ENCODE peak calls at places on chromosomes 2 and 18, in six cellular contexts. G is endothelial cell of umbilical vein, L is GM23338, I is sigmoid colon, C is spleen, Y is HCT116. Q is an unnamed sample.

GRCh38 chr18:80009661-80010550 is 21.5 kb upstream of the TXNL4A start:
- DNase-seq in Y (peak; percentile 75), L (no peak), I (peak; percentile 97), C (no peak), G (peak; percentile 38), Q (peak; percentile 28)

GRCh38 chr2:38533180-38533579 is 69.5 kb downstream of the HNRNPLL start:
- DNase-seq in C (peak; percentile 83), Y (no peak), G (no peak), L (no peak), I (peak; percentile 79), Q (no peak)

GRCh38 chr18:75904416-75904815 is 476.9 kb upstream of the SMIM21 start:
- DNase-seq in G (no peak), L (no peak), C (no peak), I (no peak), Y (no peak), Q (no peak)

GRCh38 chr18:69158949-69159348 is 241.7 kb upstream of the DOK6 start:
- DNase-seq in L (no peak), C (no peak), Y (no peak), I (no peak), G (no peak), Q (no peak)

GRCh38 chr2:219429958-219430586 is 4.6 kb upstream of the SPEG start:
- DNase-seq in G (no peak), I (peak; percentile 73), L (no peak), C (no peak), Y (no peak), Q (no peak)

GRCh38 chr2:85656468-85656867 is 11.5 kb downstream of the SFTPB start:
- DNase-seq in C (no peak), G (no peak), L (no peak), Y (no peak), I (no peak), Q (no peak)

GRCh38 chr2:145752091-145752806 is 1232.3 kb upstream of the ZEB2 start:
- DNase-seq in I (no peak), C (no peak), G (peak; percentile 85), Y (peak; percentile 50), L (peak; percentile 79), Q (no peak)

GRCh38 chr2:171811229-171811628 is 82.8 kb downstream of the SLC25A12 start:
- DNase-seq in C (no peak), I (no peak), L (peak; percentile 48), G (peak; percentile 61), Y (peak; percentile 8), Q (no peak)

DNA sequence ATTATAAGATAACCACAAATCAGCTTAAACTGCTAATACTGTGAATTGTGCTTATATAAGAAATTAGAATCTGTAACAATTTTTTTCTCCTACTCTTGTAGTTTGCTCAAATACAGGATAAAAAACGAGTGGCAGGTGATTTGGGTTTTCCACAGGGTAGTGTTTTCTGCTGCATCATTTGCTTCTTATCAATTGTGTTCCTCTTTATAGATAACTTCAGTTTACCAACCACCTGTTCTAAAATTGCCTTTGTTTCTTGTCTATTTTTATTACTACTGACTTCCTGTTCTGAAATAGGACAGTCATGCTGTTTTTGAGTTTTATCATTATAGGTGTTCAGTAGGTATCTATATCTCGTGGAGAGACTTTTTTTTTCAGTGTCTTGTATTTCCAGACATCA is 56.9 kb downstream of the MFSD6 start:
- DNase-seq in L (no peak), C (no peak), G (no peak), I (no peak), Y (no peak), Q (no peak)
- H3K4me1 ChIP-seq in L (no peaks in the 10 kb centered on the region), C (peaks cover 44% of the 10 kb centered on the region), G (peaks cover 9% of the 10 kb centered on the region), I (peaks cover 36% of the 10 kb centered on the region), Y (peaks cover 40% of the 10 kb centered on the region), Q (peaks cover 36% of the 10 kb centered on the region)

GRCh38 chr18:27869735-27870134 is 307.2 kb downstream of the CDH2 start:
- DNase-seq in C (no peak), Y (no peak), L (no peak), G (no peak), I (no peak), Q (no peak)

GRCh38 chr18:27871731-27872130 is 305.2 kb downstream of the CDH2 start:
- DNase-seq in L (no peak), I (no peak), G (no peak), Y (no peak), C (no peak), Q (no peak)
- TF ChIP-seq POLR2AphosphoS5 in L (no peak), I (no peak), G (no peak), Y (no peak), C (no peak), Q (no peak)

GRCh38 chr2:23557455-23557854 is 172.5 kb downstream of the KLHL29 start:
- DNase-seq in Y (no peak), I (no peak), L (no peak), G (no peak), C (no peak), Q (no peak)
- H3K4me1 ChIP-seq in Y (no peaks in the 10 kb centered on the region), I (peaks cover 28% of the 10 kb centered on the region), L (no peaks in the 10 kb centered on the region), G (no peaks in the 10 kb centered on the region), C (no peaks in the 10 kb centered on the region), Q (peaks cover 10% of the 10 kb centered on the region)

GRCh38 chr2:3242747-3243369 is 134.8 kb downstream of the EIPR1 start:
- DNase-seq in C (no peak), G (no peak), Y (no peak), I (no peak), L (no peak), Q (no peak)
- TF ChIP-seq POLR2AphosphoS5 in C (no peak), G (no peak), Y (no peak), I (no peak), L (no peak), Q (no peak)

DNA sequence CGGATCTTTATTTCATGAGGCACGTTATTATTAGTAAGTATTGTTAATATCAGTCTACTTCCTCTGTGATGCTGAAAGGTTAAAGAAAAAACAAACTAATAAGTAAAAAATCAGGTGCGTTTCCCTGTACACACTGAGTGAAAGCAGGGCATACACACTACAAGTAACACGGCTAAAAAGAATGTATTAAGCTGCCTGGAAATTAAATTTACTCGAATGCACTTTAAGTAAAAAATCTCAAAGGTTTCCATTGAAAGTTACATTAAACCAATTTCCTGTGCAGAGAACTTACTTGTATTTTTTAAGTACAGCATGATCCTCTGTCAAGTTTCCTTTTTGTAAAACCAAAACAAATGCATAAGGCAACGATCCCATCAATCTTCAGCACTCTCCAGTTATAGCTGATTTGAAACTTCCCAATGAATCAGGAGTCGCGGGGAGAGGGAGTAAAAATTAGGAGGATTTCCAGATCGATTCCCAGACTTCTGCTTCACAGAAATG is 637 bp downstream of the BCL2 start:
- DNase-seq in C (no peak), L (no peak), I (no peak), Y (no peak), G (peak; percentile 31), Q (no peak)
- H3K4me1 ChIP-seq in C (peaks cover 68% of the 10 kb centered on the region), L (peaks cover 27% of the 10 kb centered on the region), I (peaks cover 20% of the 10 kb centered on the region), Y (peaks cover 24% of the 10 kb centered on the region), G (peaks cover 25% of the 10 kb centered on the region), Q (peaks cover 35% of the 10 kb centered on the region)

Q was measured in stomach.